ENCODE peak calls at places on chromosomes 11 and 22, in nine cellular contexts. L is mammary epithelial cell; E is activated T-helper 9 cell treated with anti-CD3 and anti-CD28 coated beads, Interleukin-2, amount 50 U/mL, for 16 hours; U is activated naive CD4-positive, alpha-beta T cell treated with anti-CD3 and anti-CD28 coated beads, Interleukin-2, amount 50 U/mL, for 72 hours; P is cardiac muscle cell; M is DND-41; J is kidney glomerular epithelial cell; Q is stimulated activated CD4-positive, alpha-beta T cell treated with anti-CD3 and anti-CD28 coated beads, Interleukin-2, amount 100 ng/mL, for 48 hours; X is posterior cingulate gyrus. I is an unnamed sample.

GRCh38 chr22:27993201-27993635 is 74.2 kb upstream of the PITPNB start:
- DNase-seq in L (no peak), E (no peak), U (no peak), P (no peak), M (no peak), J (no peak), Q (no peak), X (no peak), I (no peak)

GRCh38 chr22:35462558-35463230 is 62.8 kb downstream of the MCM5 start:
- DNase-seq in L (no peak), E (no peak), U (no peak), P (no peak), M (no peak), J (no peak), Q (no peak), X (no peak), I (no peak)

GRCh38 chr11:69262918-69263735 is 30.8 kb upstream of the MYEOV start:
- DNase-seq in L (no peak), E (no peak), U (no peak), P (no peak), M (no peak), J (no peak), Q (no peak), X (no peak), I (no peak)

GRCh38 chr11:132409591-132410375 is 1039.4 kb downstream of the NTM start:
- DNase-seq in L (no peak), E (no peak), U (no peak), P (no peak), M (no peak), J (no peak), Q (no peak), X (no peak), I (no peak)

GRCh38 chr11:8338138-8338537 is 74.5 kb upstream of the LMO1 start:
- DNase-seq in L (no peak), E (no peak), U (no peak), P (peak; percentile 57), M (peak; percentile 15), J (no peak), Q (peak; percentile 23), X (peak; percentile 34), I (no peak)

GRCh38 chr11:99271527-99271926 is 250.8 kb downstream of the CNTN5 start:
- DNase-seq in L (no peak), E (no peak), U (no peak), P (peak; percentile 7), M (no peak), J (no peak), Q (no peak), X (no peak), I (no peak)

GRCh38 chr11:126631399-126631798 is 275.9 kb downstream of the ST3GAL4 start:
- DNase-seq in L (no peak), E (no peak), U (no peak), P (no peak), M (no peak), J (no peak), Q (no peak), X (no peak), I (no peak)

GRCh38 chr11:59754494-59754858 is 700 bp upstream of the STX3 start:
- DNase-seq in L (no peak), E (no peak), U (no peak), P (peak; percentile 42), M (peak; percentile 26), J (no peak), Q (no peak), X (no peak), I (no peak)

GRCh38 chr22:21448627-21449416 is 18.4 kb upstream of the TMEM191C start:
- DNase-seq in L (no peak), E (no peak), U (peak; percentile 37), P (no peak), M (no peak), J (no peak), Q (no peak), X (no peak), I (no peak)

GRCh38 chr11:28963189-28963588 is 855.0 kb downstream of the METTL15 start:
- DNase-seq in L (peak; percentile 78), E (no peak), U (no peak), P (no peak), M (no peak), J (no peak), Q (no peak), X (no peak), I (no peak)

GRCh38 chr22:25167834-25168601 is 31.6 kb upstream of the CRYBB3 start:
- DNase-seq in L (no peak), E (no peak), U (no peak), P (no peak), M (no peak), J (no peak), Q (no peak), X (no peak), I (no peak)

GRCh38 chr22:42966389-42966998 is 48.5 kb downstream of the PACSIN2 start:
- DNase-seq in L (no peak), E (no peak), U (no peak), P (no peak), M (no peak), J (no peak), Q (no peak), X (no peak), I (no peak)

GRCh38 chr11:75328426-75329277 is 22.8 kb downstream of the ARRB1 start:
- DNase-seq in L (peak; percentile 66), E (no peak), U (no peak), P (peak; percentile 83), M (peak; percentile 84), J (peak; percentile 66), Q (no peak), X (peak; percentile 67), I (peak; percentile 76)

GRCh38 chr11:78698612-78699011 is 123.9 kb upstream of the NARS2 start:
- DNase-seq in L (peak; percentile 62), E (no peak), U (no peak), P (no peak), M (no peak), J (peak; percentile 53), Q (no peak), X (no peak), I (no peak)

GRCh38 chr11:110720646-110721283 is 8.5 kb upstream of the ARHGAP20 start:
- DNase-seq in L (no peak), E (no peak), U (no peak), P (no peak), M (no peak), J (no peak), Q (no peak), X (no peak), I (no peak)

GRCh38 chr11:8006349-8006977 is 19.3 kb downstream of the EIF3F start:
- DNase-seq in L (peak; percentile 53), E (no peak), U (no peak), P (peak; percentile 85), M (peak; percentile 49), J (peak; percentile 73), Q (peak; percentile 48), X (peak; percentile 46), I (peak; percentile 9)

GRCh38 chr22:29343313-29343805 is 27.9 kb upstream of the RASL10A start:
- DNase-seq in L (no peak), E (no peak), U (no peak), P (peak; percentile 49), M (no peak), J (no peak), Q (no peak), X (peak; percentile 81), I (no peak)

GRCh38 chr11:63945482-63946163 is 6.8 kb downstream of the NAA40 start:
- DNase-seq in L (peak; percentile 64), E (peak; percentile 17), U (no peak), P (peak; percentile 81), M (peak; percentile 61), J (peak; percentile 58), Q (peak; percentile 37), X (peak; percentile 76), I (peak; percentile 65)

GRCh38 chr11:76770642-76771445 is 12.3 kb upstream of the TSKU start:
- DNase-seq in L (peak; percentile 84), E (no peak), U (no peak), P (no peak), M (no peak), J (peak; percentile 94), Q (no peak), X (no peak), I (no peak)